ENCODE peak calls at places on chromosomes 6 and 20, in ten cellular contexts. B is cardiac muscle cell; O is CD8-positive, alpha-beta T cell; W is heart left ventricle; R is uterus; D is right lobe of liver; L is psoas muscle; Y is PC-3; U is transverse colon; P is effector memory CD4-positive, alpha-beta T cell. V is an unnamed sample. For H3K4me1, the result is how much of the 10 kb centered on the place peaks cover.

GRCh38 chr6:2522521-2522920 is 228.2 kb downstream of the MYLK4 start:
- DNase-seq in B (no peak), O (no peak), W (no peak), R (no peak), D (no peak), L (no peak), Y (peak), U (no peak), P (no peak), V (no peak)

GRCh38 chr6:25138024-25138696 is 141.0 kb upstream of the CARMIL1 start:
- DNase-seq in B (no peak), O (peak), W (peak), R (peak), D (peak), L (peak), Y (peak), U (peak), P (peak), V (peak)

GRCh38 chr6:12266571-12266970 is 23.6 kb upstream of the EDN1 start:
- DNase-seq in B (no peak), O (no peak), W (no peak), R (no peak), D (no peak), L (no peak), Y (peak), U (no peak), P (no peak), V (no peak)

GRCh38 chr6:77740380-77740779 is 87.5 kb downstream of the MEI4 start:
- DNase-seq in B (no peak), O (no peak), W (no peak), R (no peak), D (no peak), L (no peak), Y (peak), U (no peak), P (no peak), V (no peak)

GRCh38 chr20:35908007-35908406 is 46.3 kb downstream of the SCAND1 start:
- DNase-seq in B (no peak), O (no peak), W (no peak), R (no peak), D (no peak), L (no peak), Y (no peak), U (no peak), P (no peak), V (no peak)

GRCh38 chr6:163992701-163993100 is 578.2 kb downstream of the QKI start:
- DNase-seq in B (no peak), O (no peak), W (no peak), R (no peak), D (no peak), L (no peak), Y (no peak), U (no peak), P (no peak), V (no peak)

GRCh38 chr6:127102299-127102698 is 16.2 kb upstream of the RSPO3 start:
- DNase-seq in B (no peak), O (no peak), W (no peak), R (no peak), D (no peak), L (no peak), Y (peak), U (no peak), P (no peak), V (no peak)

GRCh38 chr6:127812985-127813681 is 87.7 kb downstream of the THEMIS start:
- DNase-seq in B (no peak), O (no peak), W (no peak), R (no peak), D (no peak), L (no peak), Y (no peak), U (no peak), P (no peak), V (peak)

GRCh38 chr6:133590196-133590595 is 298.7 kb upstream of the TCF21 start:
- DNase-seq in B (no peak), O (no peak), W (no peak), R (no peak), D (no peak), L (no peak), Y (no peak), U (no peak), P (no peak), V (no peak)

GRCh38 chr20:571754-572331 is 28.3 kb upstream of the CSNK2A1 start:
- DNase-seq in B (peak), O (no peak), W (peak), R (peak), D (no peak), L (peak), Y (peak), U (peak), P (no peak), V (no peak)
- H3K4me3 ChIP-seq in B (no peak), O (no peak), W (peak), R (no peak), D (no peak), L (peak), Y (no peak), U (no peak), P (no peak), V (no peak)

DNA sequence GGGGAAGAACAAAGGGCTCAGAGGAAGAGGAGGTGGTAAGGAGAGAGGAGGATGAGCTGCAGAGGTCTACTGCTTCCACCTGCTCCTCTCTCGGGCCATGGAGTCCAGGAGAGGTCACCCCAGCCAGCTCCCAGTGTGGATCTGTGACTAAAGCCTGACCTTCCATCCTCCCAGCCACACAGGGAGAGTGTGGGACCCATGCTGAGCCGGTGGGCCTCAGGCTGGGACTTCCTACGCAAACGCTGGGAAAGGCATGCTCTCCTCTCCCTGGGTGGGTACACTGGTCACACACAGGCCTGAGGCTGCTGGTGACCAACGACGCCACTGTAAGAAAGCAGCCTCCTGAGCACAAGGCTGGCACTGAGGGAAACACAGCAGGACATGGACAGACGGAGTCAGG is 111.3 kb downstream of the PREX1 start:
- DNase-seq in B (no peak), O (no peak), W (no peak), R (no peak), D (no peak), L (no peak), Y (no peak), U (no peak), P (no peak), V (no peak)
- H3K4me1 ChIP-seq in B (under half), O (half or more), W (under half), R (under half), D (under half), L (under half), Y (under half), U (under half), P (under half), V (half or more)

GRCh38 chr6:157492249-157492648 is 111.3 kb downstream of the ZDHHC14 start:
- DNase-seq in B (no peak), O (no peak), W (no peak), R (no peak), D (no peak), L (no peak), Y (no peak), U (no peak), P (no peak), V (no peak)
- H3K4me3 ChIP-seq in B (no peak), O (no peak), W (no peak), R (no peak), D (no peak), L (no peak), Y (no peak), U (no peak), P (no peak), V (no peak)

GRCh38 chr6:15269619-15270018 is 23.8 kb downstream of the JARID2 start:
- DNase-seq in B (no peak), O (no peak), W (no peak), R (no peak), D (no peak), L (no peak), Y (no peak), U (no peak), P (no peak), V (no peak)

GRCh38 chr6:15267221-15267620 is 21.4 kb downstream of the JARID2 start:
- DNase-seq in B (no peak), O (no peak), W (no peak), R (no peak), D (no peak), L (no peak), Y (no peak), U (no peak), P (no peak), V (no peak)

GRCh38 chr6:15272562-15272961 is 26.7 kb downstream of the JARID2 start:
- DNase-seq in B (no peak), O (no peak), W (no peak), R (no peak), D (no peak), L (no peak), Y (no peak), U (no peak), P (no peak), V (no peak)

GRCh38 chr6:15268130-15268908 is 22.4 kb downstream of the JARID2 start:
- DNase-seq in B (no peak), O (no peak), W (no peak), R (no peak), D (no peak), L (no peak), Y (no peak), U (no peak), P (no peak), V (no peak)

DNA sequence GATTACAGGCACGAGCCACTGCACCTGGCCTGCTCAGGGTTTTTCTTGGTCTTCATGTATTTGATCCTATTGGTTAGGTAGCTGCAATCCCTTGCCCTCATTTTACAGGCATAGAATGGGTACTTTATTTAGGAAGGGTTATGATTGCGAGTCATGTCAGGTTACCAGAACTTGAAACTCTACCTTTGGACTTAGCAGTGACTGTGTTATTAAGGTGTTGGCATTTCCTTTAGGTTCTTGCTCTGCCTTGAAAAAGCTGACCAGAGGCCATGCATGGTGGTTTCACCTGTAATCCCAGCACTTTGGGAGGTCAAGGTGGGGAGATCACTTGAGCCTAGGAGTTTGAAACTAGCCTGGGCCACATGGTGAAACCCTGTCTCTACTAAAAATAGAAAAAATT is 24.5 kb downstream of the JARID2 start:
- DNase-seq in B (no peak), O (no peak), W (no peak), R (no peak), D (no peak), L (no peak), Y (no peak), U (no peak), P (no peak), V (no peak)
- H3K4me1 ChIP-seq in B (half or more), O (under half), W (half or more), R (under half), D (under half), L (under half), Y (under half), U (under half), P (under half), V (under half)

V was measured in CD8-positive, alpha-beta memory T cell.